ENCODE peak calls at places on chromosome 3, in ten cellular contexts. One of them, this sample, is unnamed.

GRCh38 chr3:170323371-170323770 is 34.1 kb upstream of the SKIL start:
- DNase-seq in AG09319: no peak
- DNase-seq in T-helper 17 cell: no peak
- DNase-seq in coronary artery: no peak
- DNase-seq in BJ: no peak
- DNase-seq in naive thymus-derived CD4-positive, alpha-beta T cell: no peak
- DNase-seq in NCI-H2171 treated with DMSO at 0.1 percent for 48 hours: no peak
- DNase-seq in astrocyte of the cerebellum: peak
- DNase-seq in B cell: no peak
- DNase-seq in SK-MEL-5: no peak
- DNase-seq in this sample: peak

GRCh38 chr3:10468611-10469354 is 36.6 kb downstream of the ATP2B2 start:
- DNase-seq in AG09319: no peak
- DNase-seq in T-helper 17 cell: no peak
- DNase-seq in coronary artery: no peak
- DNase-seq in BJ: no peak
- DNase-seq in naive thymus-derived CD4-positive, alpha-beta T cell: no peak
- DNase-seq in NCI-H2171 treated with DMSO at 0.1 percent for 48 hours: peak
- DNase-seq in astrocyte of the cerebellum: no peak
- DNase-seq in B cell: no peak
- DNase-seq in SK-MEL-5: no peak
- DNase-seq in this sample: no peak

GRCh38 chr3:140270329-140270728 is 335.3 kb downstream of the CLSTN2 start:
- DNase-seq in AG09319: no peak
- DNase-seq in T-helper 17 cell: no peak
- DNase-seq in coronary artery: no peak
- DNase-seq in BJ: no peak
- DNase-seq in naive thymus-derived CD4-positive, alpha-beta T cell: no peak
- DNase-seq in NCI-H2171 treated with DMSO at 0.1 percent for 48 hours: no peak
- DNase-seq in astrocyte of the cerebellum: no peak
- DNase-seq in B cell: no peak
- DNase-seq in SK-MEL-5: no peak
- DNase-seq in this sample: no peak

GRCh38 chr3:58874248-58874741 is 175.5 kb downstream of the CFAP20DC start:
- DNase-seq in AG09319: no peak
- DNase-seq in T-helper 17 cell: no peak
- DNase-seq in coronary artery: no peak
- DNase-seq in BJ: no peak
- DNase-seq in naive thymus-derived CD4-positive, alpha-beta T cell: no peak
- DNase-seq in NCI-H2171 treated with DMSO at 0.1 percent for 48 hours: no peak
- DNase-seq in astrocyte of the cerebellum: no peak
- DNase-seq in B cell: no peak
- DNase-seq in SK-MEL-5: no peak
- DNase-seq in this sample: peak

GRCh38 chr3:4584537-4585249 is 91.5 kb downstream of the ITPR1 start:
- DNase-seq in AG09319: no peak
- DNase-seq in T-helper 17 cell: no peak
- DNase-seq in coronary artery: no peak
- DNase-seq in BJ: no peak
- DNase-seq in naive thymus-derived CD4-positive, alpha-beta T cell: no peak
- DNase-seq in NCI-H2171 treated with DMSO at 0.1 percent for 48 hours: no peak
- DNase-seq in astrocyte of the cerebellum: no peak
- DNase-seq in B cell: no peak
- DNase-seq in SK-MEL-5: no peak
- DNase-seq in this sample: peak

GRCh38 chr3:186014866-186015265 is 77.1 kb upstream of the TRA2B start:
- DNase-seq in AG09319: no peak
- DNase-seq in T-helper 17 cell: no peak
- DNase-seq in coronary artery: no peak
- DNase-seq in BJ: no peak
- DNase-seq in naive thymus-derived CD4-positive, alpha-beta T cell: no peak
- DNase-seq in NCI-H2171 treated with DMSO at 0.1 percent for 48 hours: no peak
- DNase-seq in astrocyte of the cerebellum: no peak
- DNase-seq in B cell: no peak
- DNase-seq in SK-MEL-5: no peak
- DNase-seq in this sample: no peak

GRCh38 chr3:188061133-188061532 is 92.8 kb upstream of the LPP start:
- DNase-seq in AG09319: no peak
- DNase-seq in T-helper 17 cell: peak
- DNase-seq in coronary artery: no peak
- DNase-seq in BJ: no peak
- DNase-seq in naive thymus-derived CD4-positive, alpha-beta T cell: peak
- DNase-seq in NCI-H2171 treated with DMSO at 0.1 percent for 48 hours: no peak
- DNase-seq in astrocyte of the cerebellum: peak
- DNase-seq in B cell: peak
- DNase-seq in SK-MEL-5: peak
- DNase-seq in this sample: peak

GRCh38 chr3:134373278-134373941 is 837 bp downstream of the AMOTL2 start:
- DNase-seq in AG09319: peak
- DNase-seq in T-helper 17 cell: no peak
- DNase-seq in coronary artery: peak
- DNase-seq in BJ: no peak
- DNase-seq in naive thymus-derived CD4-positive, alpha-beta T cell: no peak
- DNase-seq in NCI-H2171 treated with DMSO at 0.1 percent for 48 hours: no peak
- DNase-seq in astrocyte of the cerebellum: peak
- DNase-seq in B cell: no peak
- DNase-seq in SK-MEL-5: peak
- DNase-seq in this sample: peak

GRCh38 chr3:77039606-77040553 is at the start of gene ROBO2:
- DNase-seq in AG09319: peak
- DNase-seq in T-helper 17 cell: no peak
- DNase-seq in coronary artery: peak
- DNase-seq in BJ: no peak
- DNase-seq in naive thymus-derived CD4-positive, alpha-beta T cell: no peak
- DNase-seq in NCI-H2171 treated with DMSO at 0.1 percent for 48 hours: peak
- DNase-seq in astrocyte of the cerebellum: no peak
- DNase-seq in B cell: no peak
- DNase-seq in SK-MEL-5: peak
- DNase-seq in this sample: peak

GRCh38 chr3:43748179-43748578 is 57.4 kb downstream of the ABHD5 start:
- DNase-seq in AG09319: no peak
- DNase-seq in T-helper 17 cell: no peak
- DNase-seq in coronary artery: no peak
- DNase-seq in BJ: no peak
- DNase-seq in naive thymus-derived CD4-positive, alpha-beta T cell: no peak
- DNase-seq in NCI-H2171 treated with DMSO at 0.1 percent for 48 hours: no peak
- DNase-seq in astrocyte of the cerebellum: no peak
- DNase-seq in B cell: no peak
- DNase-seq in SK-MEL-5: peak
- DNase-seq in this sample: peak

GRCh38 chr3:141797167-141797773 is 34.1 kb downstream of the GRK7 start:
- DNase-seq in AG09319: no peak
- DNase-seq in T-helper 17 cell: no peak
- DNase-seq in coronary artery: no peak
- DNase-seq in BJ: no peak
- DNase-seq in naive thymus-derived CD4-positive, alpha-beta T cell: peak
- DNase-seq in NCI-H2171 treated with DMSO at 0.1 percent for 48 hours: no peak
- DNase-seq in astrocyte of the cerebellum: no peak
- DNase-seq in B cell: no peak
- DNase-seq in SK-MEL-5: no peak
- DNase-seq in this sample: peak

GRCh38 chr3:188948658-188949400 is 222.9 kb upstream of the TPRG1 start:
- DNase-seq in AG09319: peak
- DNase-seq in T-helper 17 cell: no peak
- DNase-seq in coronary artery: no peak
- DNase-seq in BJ: peak
- DNase-seq in naive thymus-derived CD4-positive, alpha-beta T cell: no peak
- DNase-seq in NCI-H2171 treated with DMSO at 0.1 percent for 48 hours: no peak
- DNase-seq in astrocyte of the cerebellum: peak
- DNase-seq in B cell: no peak
- DNase-seq in SK-MEL-5: peak
- DNase-seq in this sample: peak

GRCh38 chr3:57228734-57229505 is 1.4 kb downstream of the APPL1 start:
- DNase-seq in AG09319: peak
- DNase-seq in T-helper 17 cell: no peak
- DNase-seq in coronary artery: no peak
- DNase-seq in BJ: no peak
- DNase-seq in naive thymus-derived CD4-positive, alpha-beta T cell: no peak
- DNase-seq in NCI-H2171 treated with DMSO at 0.1 percent for 48 hours: no peak
- DNase-seq in astrocyte of the cerebellum: no peak
- DNase-seq in B cell: no peak
- DNase-seq in SK-MEL-5: no peak
- DNase-seq in this sample: peak

GRCh38 chr3:42032693-42033349 is 58.3 kb upstream of the TRAK1 start:
- DNase-seq in AG09319: peak
- DNase-seq in T-helper 17 cell: no peak
- DNase-seq in coronary artery: peak
- DNase-seq in BJ: peak
- DNase-seq in naive thymus-derived CD4-positive, alpha-beta T cell: no peak
- DNase-seq in NCI-H2171 treated with DMSO at 0.1 percent for 48 hours: peak
- DNase-seq in astrocyte of the cerebellum: peak
- DNase-seq in B cell: no peak
- DNase-seq in SK-MEL-5: no peak
- DNase-seq in this sample: peak

GRCh38 chr3:141071681-141072260 is 20.6 kb downstream of the SPSB4 start:
- DNase-seq in AG09319: no peak
- DNase-seq in T-helper 17 cell: no peak
- DNase-seq in coronary artery: no peak
- DNase-seq in BJ: no peak
- DNase-seq in naive thymus-derived CD4-positive, alpha-beta T cell: no peak
- DNase-seq in NCI-H2171 treated with DMSO at 0.1 percent for 48 hours: no peak
- DNase-seq in astrocyte of the cerebellum: no peak
- DNase-seq in B cell: no peak
- DNase-seq in SK-MEL-5: no peak
- DNase-seq in this sample: no peak

GRCh38 chr3:137766069-137766960 is 2.2 kb downstream of the SOX14 start:
- DNase-seq in AG09319: no peak
- DNase-seq in T-helper 17 cell: no peak
- DNase-seq in coronary artery: no peak
- DNase-seq in BJ: no peak
- DNase-seq in naive thymus-derived CD4-positive, alpha-beta T cell: no peak
- DNase-seq in NCI-H2171 treated with DMSO at 0.1 percent for 48 hours: no peak
- DNase-seq in astrocyte of the cerebellum: no peak
- DNase-seq in B cell: no peak
- DNase-seq in SK-MEL-5: no peak
- DNase-seq in this sample: no peak

GRCh38 chr3:61663728-61664492 is 102.5 kb downstream of the PTPRG start:
- DNase-seq in AG09319: peak
- DNase-seq in T-helper 17 cell: no peak
- DNase-seq in coronary artery: no peak
- DNase-seq in BJ: peak
- DNase-seq in naive thymus-derived CD4-positive, alpha-beta T cell: no peak
- DNase-seq in NCI-H2171 treated with DMSO at 0.1 percent for 48 hours: no peak
- DNase-seq in astrocyte of the cerebellum: peak
- DNase-seq in B cell: no peak
- DNase-seq in SK-MEL-5: peak
- DNase-seq in this sample: peak

GRCh38 chr3:181707980-181708379 is 3.7 kb upstream of the SOX2 start:
- DNase-seq in AG09319: no peak
- DNase-seq in T-helper 17 cell: no peak
- DNase-seq in coronary artery: no peak
- DNase-seq in BJ: no peak
- DNase-seq in naive thymus-derived CD4-positive, alpha-beta T cell: no peak
- DNase-seq in NCI-H2171 treated with DMSO at 0.1 percent for 48 hours: no peak
- DNase-seq in astrocyte of the cerebellum: no peak
- DNase-seq in B cell: no peak
- DNase-seq in SK-MEL-5: no peak
- DNase-seq in this sample: no peak

GRCh38 chr3:99499235-99499798 is 139.1 kb upstream of the COL8A1 start:
- DNase-seq in AG09319: no peak
- DNase-seq in T-helper 17 cell: no peak
- DNase-seq in coronary artery: no peak
- DNase-seq in BJ: no peak
- DNase-seq in naive thymus-derived CD4-positive, alpha-beta T cell: no peak
- DNase-seq in NCI-H2171 treated with DMSO at 0.1 percent for 48 hours: peak
- DNase-seq in astrocyte of the cerebellum: peak
- DNase-seq in B cell: no peak
- DNase-seq in SK-MEL-5: peak
- DNase-seq in this sample: peak

GRCh38 chr3:67357610-67358458 is 296.6 kb downstream of the SUCLG2 start:
- DNase-seq in AG09319: no peak
- DNase-seq in T-helper 17 cell: no peak
- DNase-seq in coronary artery: no peak
- DNase-seq in BJ: no peak
- DNase-seq in naive thymus-derived CD4-positive, alpha-beta T cell: no peak
- DNase-seq in NCI-H2171 treated with DMSO at 0.1 percent for 48 hours: peak
- DNase-seq in astrocyte of the cerebellum: no peak
- DNase-seq in B cell: no peak
- DNase-seq in SK-MEL-5: peak
- DNase-seq in this sample: peak

GRCh38 chr3:134682196-134682880 is 31.5 kb upstream of the KY start:
- DNase-seq in AG09319: no peak
- DNase-seq in T-helper 17 cell: no peak
- DNase-seq in coronary artery: no peak
- DNase-seq in BJ: no peak
- DNase-seq in naive thymus-derived CD4-positive, alpha-beta T cell: no peak
- DNase-seq in NCI-H2171 treated with DMSO at 0.1 percent for 48 hours: no peak
- DNase-seq in astrocyte of the cerebellum: no peak
- DNase-seq in B cell: no peak
- DNase-seq in SK-MEL-5: no peak
- DNase-seq in this sample: no peak

GRCh38 chr3:24263069-24263668 is 231.5 kb downstream of the THRB start:
- DNase-seq in AG09319: no peak
- DNase-seq in T-helper 17 cell: no peak
- DNase-seq in coronary artery: no peak
- DNase-seq in BJ: no peak
- DNase-seq in naive thymus-derived CD4-positive, alpha-beta T cell: no peak
- DNase-seq in NCI-H2171 treated with DMSO at 0.1 percent for 48 hours: peak
- DNase-seq in astrocyte of the cerebellum: no peak
- DNase-seq in B cell: no peak
- DNase-seq in SK-MEL-5: no peak
- DNase-seq in this sample: no peak

GRCh38 chr3:14481018-14481645 is 59.0 kb downstream of the GRIP2 start:
- DNase-seq in AG09319: no peak
- DNase-seq in T-helper 17 cell: no peak
- DNase-seq in coronary artery: no peak
- DNase-seq in BJ: no peak
- DNase-seq in naive thymus-derived CD4-positive, alpha-beta T cell: no peak
- DNase-seq in NCI-H2171 treated with DMSO at 0.1 percent for 48 hours: no peak
- DNase-seq in astrocyte of the cerebellum: no peak
- DNase-seq in B cell: no peak
- DNase-seq in SK-MEL-5: no peak
- DNase-seq in this sample: no peak

GRCh38 chr3:128447561-128448013 is 19.1 kb downstream of the DNAJB8 start:
- DNase-seq in AG09319: no peak
- DNase-seq in T-helper 17 cell: no peak
- DNase-seq in coronary artery: no peak
- DNase-seq in BJ: no peak
- DNase-seq in naive thymus-derived CD4-positive, alpha-beta T cell: no peak
- DNase-seq in NCI-H2171 treated with DMSO at 0.1 percent for 48 hours: no peak
- DNase-seq in astrocyte of the cerebellum: no peak
- DNase-seq in B cell: no peak
- DNase-seq in SK-MEL-5: no peak
- DNase-seq in this sample: no peak

GRCh38 chr3:155241559-155241958 is 51.9 kb downstream of the STRIT1 start:
- DNase-seq in AG09319: peak
- DNase-seq in T-helper 17 cell: no peak
- DNase-seq in coronary artery: no peak
- DNase-seq in BJ: no peak
- DNase-seq in naive thymus-derived CD4-positive, alpha-beta T cell: no peak
- DNase-seq in NCI-H2171 treated with DMSO at 0.1 percent for 48 hours: no peak
- DNase-seq in astrocyte of the cerebellum: no peak
- DNase-seq in B cell: no peak
- DNase-seq in SK-MEL-5: no peak
- DNase-seq in this sample: no peak

GRCh38 chr3:150697646-150698045 is 6.1 kb downstream of the ERICH6 start:
- DNase-seq in AG09319: no peak
- DNase-seq in T-helper 17 cell: no peak
- DNase-seq in coronary artery: no peak
- DNase-seq in BJ: no peak
- DNase-seq in naive thymus-derived CD4-positive, alpha-beta T cell: no peak
- DNase-seq in NCI-H2171 treated with DMSO at 0.1 percent for 48 hours: no peak
- DNase-seq in astrocyte of the cerebellum: no peak
- DNase-seq in B cell: no peak
- DNase-seq in SK-MEL-5: no peak
- DNase-seq in this sample: peak

GRCh38 chr3:66407281-66408218 is 93.3 kb downstream of the LRIG1 start:
- DNase-seq in AG09319: no peak
- DNase-seq in T-helper 17 cell: peak
- DNase-seq in coronary artery: peak
- DNase-seq in BJ: no peak
- DNase-seq in naive thymus-derived CD4-positive, alpha-beta T cell: peak
- DNase-seq in NCI-H2171 treated with DMSO at 0.1 percent for 48 hours: no peak
- DNase-seq in astrocyte of the cerebellum: no peak
- DNase-seq in B cell: peak
- DNase-seq in SK-MEL-5: peak
- DNase-seq in this sample: peak

GRCh38 chr3:186225603-186226002 is 116.7 kb upstream of the ETV5 start:
- DNase-seq in AG09319: no peak
- DNase-seq in T-helper 17 cell: no peak
- DNase-seq in coronary artery: no peak
- DNase-seq in BJ: no peak
- DNase-seq in naive thymus-derived CD4-positive, alpha-beta T cell: no peak
- DNase-seq in NCI-H2171 treated with DMSO at 0.1 percent for 48 hours: no peak
- DNase-seq in astrocyte of the cerebellum: no peak
- DNase-seq in B cell: no peak
- DNase-seq in SK-MEL-5: no peak
- DNase-seq in this sample: no peak

This sample was measured in astrocyte of the spinal cord.